ENCODE peak calls at places on chromosomes 12 and 14, in seven cellular contexts. G, B, H, Y, A, N and Z are unnamed samples.

GRCh38 chr14:100679707-100680438 is 46.8 kb upstream of the DLK1 start:
- DNase-seq in G (no peak), B (no peak), H (peak; percentile 90), Y (peak; percentile 60), A (no peak), N (no peak), Z (peak; percentile 80)

GRCh38 chr14:80850197-80850814 is 91.2 kb downstream of the CEP128 start:
- DNase-seq in G (no peak), B (peak; percentile 54), H (peak; percentile 41), Y (peak; percentile 18), A (no peak), N (no peak), Z (peak; percentile 15)

GRCh38 chr14:105155681-105156413 is 12.7 kb downstream of the JAG2 start:
- DNase-seq in G (no peak), B (peak; percentile 40), H (no peak), Y (no peak), A (peak; percentile 15), N (peak; percentile 73), Z (no peak)

GRCh38 chr12:52296572-52297215 is 5.4 kb upstream of the KRT81 start:
- DNase-seq in G (no peak), B (no peak), H (no peak), Y (no peak), A (no peak), N (no peak), Z (no peak)

GRCh38 chr14:100787659-100788058 is 38.3 kb upstream of the MEG3 start:
- DNase-seq in G (no peak), B (no peak), H (no peak), Y (no peak), A (no peak), N (no peak), Z (no peak)

GRCh38 chr12:19485240-19485639 is 45.9 kb downstream of the AEBP2 start:
- DNase-seq in G (no peak), B (no peak), H (no peak), Y (no peak), A (no peak), N (no peak), Z (no peak)

GRCh38 chr12:112275211-112275610 is 107.0 kb downstream of the HECTD4 start:
- DNase-seq in G (no peak), B (no peak), H (peak; percentile 13), Y (no peak), A (no peak), N (no peak), Z (no peak)

GRCh38 chr12:57272337-57273151 is 21.6 kb upstream of the STAC3 start:
- DNase-seq in G (no peak), B (no peak), H (no peak), Y (no peak), A (no peak), N (no peak), Z (no peak)

GRCh38 chr14:95294320-95294719 is 25.4 kb downstream of the CLMN start:
- DNase-seq in G (no peak), B (no peak), H (no peak), Y (no peak), A (no peak), N (no peak), Z (no peak)

GRCh38 chr12:28172434-28173030 is 17.7 kb upstream of the CCDC91 start:
- DNase-seq in G (no peak), B (peak; percentile 66), H (peak; percentile 50), Y (peak; percentile 19), A (peak; percentile 27), N (no peak), Z (peak; percentile 42)

GRCh38 chr14:97888331-97888730 is 1091.1 kb downstream of the VRK1 start:
- DNase-seq in G (no peak), B (no peak), H (no peak), Y (no peak), A (no peak), N (no peak), Z (no peak)

GRCh38 chr14:38774162-38774561 is 328.9 kb downstream of the SEC23A start:
- DNase-seq in G (no peak), B (no peak), H (no peak), Y (no peak), A (no peak), N (no peak), Z (no peak)

GRCh38 chr14:96053600-96054381 is 14.6 kb downstream of the C14orf132 start:
- DNase-seq in G (no peak), B (no peak), H (peak; percentile 54), Y (peak; percentile 86), A (peak; percentile 80), N (no peak), Z (peak; percentile 79)

GRCh38 chr14:76647699-76648298 is 113.5 kb upstream of the VASH1 start:
- DNase-seq in G (peak; percentile 36), B (peak; percentile 90), H (peak; percentile 84), Y (peak; percentile 11), A (no peak), N (no peak), Z (peak; percentile 27)

GRCh38 chr12:125983784-125984510 is 918.7 kb downstream of the AACS start:
- DNase-seq in G (no peak), B (peak; percentile 46), H (peak; percentile 61), Y (no peak), A (peak; percentile 63), N (no peak), Z (no peak)

GRCh38 chr12:116559330-116560080 is at the start of gene MAP1LC3B2:
- DNase-seq in G (peak; percentile 12), B (peak; percentile 28), H (peak; percentile 86), Y (peak; percentile 43), A (no peak), N (peak; percentile 87), Z (no peak)

GRCh38 chr12:92253301-92253700 is 107.7 kb upstream of the BTG1 start:
- DNase-seq in G (no peak), B (no peak), H (no peak), Y (no peak), A (no peak), N (no peak), Z (no peak)

GRCh38 chr14:68794130-68794855 is 1.4 kb upstream of the ZFP36L1 start:
- DNase-seq in G (no peak), B (peak; percentile 84), H (peak; percentile 92), Y (peak; percentile 96), A (peak; percentile 50), N (peak; percentile 95), Z (no peak)

DNA sequence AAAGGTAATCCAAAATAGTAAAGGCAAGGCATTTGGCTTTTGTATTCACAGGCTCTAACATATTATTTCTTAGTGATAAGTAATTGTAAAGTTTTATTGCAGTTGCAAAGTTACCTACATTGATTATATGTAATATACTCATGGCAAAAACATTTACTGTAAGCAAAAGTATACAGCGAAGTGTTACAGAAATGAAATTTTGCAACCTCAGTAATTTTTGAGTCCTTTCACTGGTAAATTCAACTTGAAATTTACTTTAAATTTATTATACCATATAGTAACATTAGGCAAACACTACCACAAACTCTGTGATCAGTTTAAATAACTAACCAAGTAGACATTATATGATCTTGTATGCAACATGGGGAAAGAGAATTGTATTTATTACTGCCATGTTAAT is 89.0 kb downstream of the CDK17 start:
- DNase-seq in G (no peak), B (no peak), H (no peak), Y (no peak), A (no peak), N (no peak), Z (no peak)
- TF ChIP-seq CTCF in G (no peak), B (no peak), H (no peak), Y (no peak), A (no peak), N (no peak), Z (no peak)

GRCh38 chr12:107447336-107447735 is 238.3 kb upstream of the PWP1 start:
- DNase-seq in G (no peak), B (no peak), H (no peak), Y (no peak), A (no peak), N (no peak), Z (no peak)

GRCh38 chr12:107450541-107450940 is 235.1 kb upstream of the PWP1 start:
- DNase-seq in G (no peak), B (peak; percentile 32), H (no peak), Y (no peak), A (no peak), N (no peak), Z (no peak)

GRCh38 chr12:107449891-107450290 is 235.7 kb upstream of the PWP1 start:
- DNase-seq in G (no peak), B (no peak), H (no peak), Y (no peak), A (no peak), N (no peak), Z (no peak)

GRCh38 chr12:107446476-107446875 is 239.1 kb upstream of the PWP1 start:
- DNase-seq in G (no peak), B (no peak), H (no peak), Y (no peak), A (no peak), N (no peak), Z (no peak)

DNA sequence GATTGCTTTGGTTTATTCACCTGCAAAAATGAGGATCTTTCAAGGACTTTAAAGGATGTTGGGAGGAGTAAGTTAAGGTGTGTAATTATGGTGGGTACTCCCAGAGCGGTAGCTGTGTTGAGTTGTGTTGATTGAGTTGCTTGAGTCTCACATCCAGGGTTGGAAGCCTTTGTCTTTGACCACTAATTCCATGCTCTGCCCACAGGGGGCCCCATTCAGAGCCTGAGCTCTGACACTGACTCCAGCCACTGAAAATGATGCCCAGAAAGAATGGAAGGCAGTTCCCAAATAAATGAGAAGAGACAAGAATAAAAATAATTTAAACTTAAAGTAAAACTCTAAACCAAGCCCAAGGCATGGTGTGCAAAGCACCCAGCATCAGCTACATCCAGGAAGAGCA is 237.4 kb upstream of the PWP1 start:
- DNase-seq in G (peak; percentile 10), B (peak; percentile 80), H (no peak), Y (no peak), A (peak; percentile 50), N (no peak), Z (no peak)
- TF ChIP-seq CTCF in G (peak; percentile 47), B (peak; percentile 65), H (no peak), Y (peak; percentile 37), A (peak; percentile 56), N (no peak), Z (peak; percentile 44)

DNA sequence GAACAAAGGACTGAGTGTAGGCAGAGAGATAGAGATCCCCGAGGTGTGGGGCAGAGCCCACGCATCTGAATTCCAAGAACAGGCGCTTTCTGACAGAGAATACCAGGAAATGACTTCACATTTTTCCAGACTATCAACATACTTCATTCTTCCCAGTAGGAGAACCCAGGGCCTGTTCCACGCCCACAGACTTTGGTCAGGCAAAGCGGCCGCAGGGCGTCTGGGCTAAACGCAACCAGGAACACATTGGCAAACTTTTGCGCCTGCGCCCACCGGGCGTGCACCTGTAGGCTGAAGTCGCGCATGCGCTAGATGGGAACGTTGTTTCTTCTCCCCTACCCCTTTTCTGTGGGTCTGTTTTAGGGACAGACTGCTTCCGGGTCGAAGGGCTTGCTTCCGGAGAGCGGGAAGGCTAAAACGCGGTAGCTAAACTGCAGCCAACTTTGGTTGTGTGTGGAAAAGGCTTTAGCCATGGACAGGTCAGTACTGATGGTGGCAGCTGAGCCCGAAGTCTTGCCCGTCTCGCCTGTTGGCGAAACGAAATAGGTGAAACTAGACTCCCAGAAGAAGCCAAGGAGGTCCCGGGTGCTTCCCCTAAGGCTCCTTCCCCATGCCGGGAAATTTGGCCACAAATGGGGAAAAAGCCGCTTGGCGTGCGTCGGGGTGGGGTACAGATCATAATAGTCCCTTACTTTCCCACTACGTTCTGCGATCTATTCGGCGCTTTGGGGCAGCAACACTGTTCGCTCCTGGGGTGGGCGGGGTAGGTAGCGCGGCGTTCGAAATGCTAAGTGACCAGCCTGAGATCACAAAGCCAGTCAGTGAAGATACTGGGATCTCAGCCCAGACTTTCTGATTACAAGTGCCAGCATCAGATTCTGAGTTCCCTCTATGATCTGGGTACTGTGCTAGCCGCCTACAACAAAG is at the start of gene NUP107:
- DNase-seq in G (peak; percentile 93), B (peak; percentile 98), H (peak; percentile 100), Y (peak; percentile 98), A (peak; percentile 96), N (peak; percentile 98), Z (peak; percentile 99)
- TF ChIP-seq CTCF in G (peak; percentile 44), B (no peak), H (no peak), Y (peak; percentile 17), A (no peak), N (no peak), Z (no peak)

GRCh38 chr12:131139363-131140068 is 185.8 kb downstream of the ADGRD1 start:
- DNase-seq in G (no peak), B (no peak), H (no peak), Y (no peak), A (no peak), N (peak; percentile 78), Z (no peak)
- TF ChIP-seq CTCF in G (no peak), B (no peak), H (no peak), Y (no peak), A (no peak), N (no peak), Z (no peak)